ENCODE peak calls at places on chromosomes 11 and 22, in four cellular contexts. One of them, this sample, is unnamed.

GRCh38 chr11:69241844-69242582 is 51.9 kb upstream of the MYEOV start:
- DNase-seq in HCT116: no peak
- DNase-seq in K562: no peak
- DNase-seq in HepG2: no peak
- DNase-seq in this sample: no peak

GRCh38 chr22:27170491-27170890 is 513.1 kb downstream of the MIAT start:
- DNase-seq in HCT116: peak
- DNase-seq in K562: no peak
- DNase-seq in HepG2: no peak
- DNase-seq in this sample: no peak

GRCh38 chr11:119347940-119348339 is 1.4 kb upstream of the MFRP start:
- DNase-seq in HCT116: no peak
- DNase-seq in K562: no peak
- DNase-seq in HepG2: no peak
- DNase-seq in this sample: no peak

GRCh38 chr11:43555811-43556210 is 124.7 kb upstream of the HSD17B12 start:
- DNase-seq in HCT116: no peak
- DNase-seq in K562: no peak
- DNase-seq in HepG2: no peak
- DNase-seq in this sample: no peak

GRCh38 chr11:62804310-62805043 is 763 bp downstream of the NXF1 start:
- DNase-seq in HCT116: no peak
- DNase-seq in K562: no peak
- DNase-seq in HepG2: no peak
- DNase-seq in this sample: no peak

GRCh38 chr11:117877120-117877784 is 794 bp upstream of the FXYD6 start:
- DNase-seq in HCT116: no peak
- DNase-seq in K562: no peak
- DNase-seq in HepG2: no peak
- DNase-seq in this sample: no peak

GRCh38 chr11:130121430-130121978 is 38.1 kb upstream of the ST14 start:
- DNase-seq in HCT116: peak
- DNase-seq in K562: no peak
- DNase-seq in HepG2: no peak
- DNase-seq in this sample: no peak

GRCh38 chr11:122747358-122747757 is 90.9 kb upstream of the CRTAM start:
- DNase-seq in HCT116: no peak
- DNase-seq in K562: no peak
- DNase-seq in HepG2: no peak
- DNase-seq in this sample: no peak

GRCh38 chr11:61023086-61024035 is 51.9 kb downstream of the CD6 start:
- DNase-seq in HCT116: no peak
- DNase-seq in K562: no peak
- DNase-seq in HepG2: no peak
- DNase-seq in this sample: no peak

GRCh38 chr11:16897460-16898061 is 116.7 kb downstream of the PLEKHA7 start:
- DNase-seq in HCT116: no peak
- DNase-seq in K562: no peak
- DNase-seq in HepG2: no peak
- DNase-seq in this sample: no peak

GRCh38 chr22:42862045-42862734 is 5.1 kb upstream of the ARFGAP3 start:
- DNase-seq in HCT116: no peak
- DNase-seq in K562: no peak
- DNase-seq in HepG2: peak
- DNase-seq in this sample: no peak

GRCh38 chr11:469684-470667 is 19.9 kb downstream of the PTDSS2 start:
- DNase-seq in HCT116: no peak
- DNase-seq in K562: no peak
- DNase-seq in HepG2: peak
- DNase-seq in this sample: no peak

GRCh38 chr22:44383652-44384562 is 71.2 kb upstream of the SHISAL1 start:
- DNase-seq in HCT116: no peak
- DNase-seq in K562: no peak
- DNase-seq in HepG2: no peak
- DNase-seq in this sample: no peak

GRCh38 chr11:112159098-112159761 is 4.7 kb downstream of the IL18 start:
- DNase-seq in HCT116: no peak
- DNase-seq in K562: no peak
- DNase-seq in HepG2: no peak
- DNase-seq in this sample: no peak

GRCh38 chr22:35425971-35426800 is 26.2 kb downstream of the MCM5 start:
- DNase-seq in HCT116: no peak
- DNase-seq in K562: no peak
- DNase-seq in HepG2: no peak
- DNase-seq in this sample: no peak

GRCh38 chr11:721913-722811 is 16.1 kb downstream of the EPS8L2 start:
- DNase-seq in HCT116: no peak
- DNase-seq in K562: peak
- DNase-seq in HepG2: no peak
- DNase-seq in this sample: no peak

GRCh38 chr22:23856721-23857605 is 712 bp upstream of the SLC2A11 start:
- DNase-seq in HCT116: no peak
- DNase-seq in K562: no peak
- DNase-seq in HepG2: peak
- DNase-seq in this sample: no peak

GRCh38 chr11:96204721-96205459 is 138.1 kb downstream of the MAML2 start:
- DNase-seq in HCT116: no peak
- DNase-seq in K562: no peak
- DNase-seq in HepG2: no peak
- DNase-seq in this sample: no peak

DNA sequence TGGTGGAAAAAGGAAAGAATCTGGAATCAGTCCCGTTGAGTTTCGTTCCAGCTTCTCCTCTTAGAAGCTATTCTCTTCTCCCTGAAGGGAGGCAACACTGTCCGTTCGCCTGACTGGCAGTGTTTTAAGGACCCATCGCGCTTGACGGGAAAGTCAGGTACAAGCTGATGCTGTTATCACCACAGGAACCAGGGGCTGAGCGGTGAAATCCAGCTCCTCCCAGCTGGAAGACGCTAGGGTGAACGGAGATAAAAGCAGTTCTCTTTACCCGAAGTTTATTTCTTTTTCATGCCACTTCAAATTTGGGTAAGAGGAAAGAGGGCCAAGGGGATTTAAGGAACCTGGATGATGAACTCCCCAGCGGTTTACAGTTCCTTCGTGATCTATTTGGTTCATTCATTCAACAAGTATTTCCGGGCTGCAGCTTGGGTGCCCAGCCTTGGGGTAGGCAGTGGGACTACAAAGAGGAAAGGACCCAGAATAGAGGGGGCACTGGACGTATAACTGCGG is 551 bp upstream of the DEUP1 start:
- DNase-seq in HCT116: no peak
- DNase-seq in K562: peak
- DNase-seq in HepG2: no peak
- DNase-seq in this sample: no peak
- TF ChIP-seq TCF7L2 in HCT116: no peak
- TF ChIP-seq TCF7L2 in K562: no peak
- TF ChIP-seq TCF7L2 in HepG2: no peak
- TF ChIP-seq TCF7L2 in this sample: no peak

GRCh38 chr11:75261902-75262361 is 21.4 kb downstream of the TPBGL start:
- DNase-seq in HCT116: no peak
- DNase-seq in K562: no peak
- DNase-seq in HepG2: no peak
- DNase-seq in this sample: no peak

GRCh38 chr11:75263944-75264349 is 23.4 kb downstream of the TPBGL start:
- DNase-seq in HCT116: no peak
- DNase-seq in K562: no peak
- DNase-seq in HepG2: no peak
- DNase-seq in this sample: no peak

GRCh38 chr11:75264356-75264755 is 23.8 kb downstream of the TPBGL start:
- DNase-seq in HCT116: no peak
- DNase-seq in K562: no peak
- DNase-seq in HepG2: no peak
- DNase-seq in this sample: no peak

GRCh38 chr11:75262436-75262835 is 21.9 kb downstream of the TPBGL start:
- DNase-seq in HCT116: no peak
- DNase-seq in K562: no peak
- DNase-seq in HepG2: no peak
- DNase-seq in this sample: no peak

DNA sequence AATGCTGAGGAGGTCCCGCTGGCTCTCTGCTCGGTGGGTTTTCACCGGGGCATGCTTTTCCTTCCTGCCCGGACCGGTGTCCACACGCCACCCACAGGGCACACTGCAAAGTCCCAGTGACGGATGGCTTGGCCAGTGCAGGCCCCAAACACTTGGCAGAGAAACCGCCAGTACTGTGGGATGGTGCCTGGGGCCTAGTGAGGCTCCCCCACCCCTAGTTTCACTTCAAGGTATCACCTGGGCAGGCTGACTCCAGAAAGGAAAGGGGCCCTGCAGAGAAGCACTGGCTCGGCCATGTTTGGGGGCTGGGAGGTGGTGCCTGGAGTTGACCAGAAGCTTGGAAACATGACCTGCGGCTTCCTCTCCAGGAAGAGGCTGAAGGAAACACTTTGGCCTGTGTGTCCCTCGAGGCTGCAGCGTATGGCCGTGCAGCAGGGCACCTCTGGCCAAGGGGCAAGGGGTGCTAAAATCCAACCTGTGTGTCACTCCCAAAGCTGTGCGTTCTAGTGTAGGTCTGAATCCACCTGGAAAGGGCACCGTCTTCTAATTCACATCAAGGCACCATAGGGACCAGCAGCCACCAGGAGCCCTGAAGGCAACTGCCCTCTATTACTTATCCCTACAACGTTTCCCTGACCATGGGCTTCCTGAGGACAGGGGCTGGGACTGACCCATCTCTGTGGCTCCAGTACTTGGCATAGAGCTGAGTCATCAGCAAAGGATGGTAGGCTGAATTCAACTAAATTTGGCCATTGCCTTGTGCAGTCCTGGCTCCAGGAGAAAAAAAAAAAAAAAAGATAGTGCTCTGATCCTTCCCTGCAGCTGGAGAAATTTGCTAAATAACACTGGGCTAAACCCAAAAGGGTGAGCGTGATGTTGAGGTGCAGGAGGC is 22.6 kb downstream of the TPBGL start:
- DNase-seq in HCT116: no peak
- DNase-seq in K562: no peak
- DNase-seq in HepG2: no peak
- DNase-seq in this sample: no peak
- TF ChIP-seq POLR2AphosphoS5 in HCT116: no peak
- TF ChIP-seq POLR2AphosphoS5 in K562: no peak
- TF ChIP-seq POLR2AphosphoS5 in HepG2: peak
- TF ChIP-seq POLR2AphosphoS5 in this sample: no peak

GRCh38 chr11:1939006-1939626 is 8.0 kb upstream of the MRPL23 start:
- DNase-seq in HCT116: no peak
- DNase-seq in K562: peak
- DNase-seq in HepG2: no peak
- DNase-seq in this sample: no peak

GRCh38 chr11:1936072-1936780 is 10.9 kb upstream of the MRPL23 start:
- DNase-seq in HCT116: no peak
- DNase-seq in K562: no peak
- DNase-seq in HepG2: no peak
- DNase-seq in this sample: no peak

GRCh38 chr11:1936781-1937615 is 10.1 kb upstream of the MRPL23 start:
- DNase-seq in HCT116: no peak
- DNase-seq in K562: no peak
- DNase-seq in HepG2: no peak
- DNase-seq in this sample: no peak

GRCh38 chr11:1938343-1939005 is 8.7 kb upstream of the MRPL23 start:
- DNase-seq in HCT116: no peak
- DNase-seq in K562: no peak
- DNase-seq in HepG2: no peak
- DNase-seq in this sample: no peak

DNA sequence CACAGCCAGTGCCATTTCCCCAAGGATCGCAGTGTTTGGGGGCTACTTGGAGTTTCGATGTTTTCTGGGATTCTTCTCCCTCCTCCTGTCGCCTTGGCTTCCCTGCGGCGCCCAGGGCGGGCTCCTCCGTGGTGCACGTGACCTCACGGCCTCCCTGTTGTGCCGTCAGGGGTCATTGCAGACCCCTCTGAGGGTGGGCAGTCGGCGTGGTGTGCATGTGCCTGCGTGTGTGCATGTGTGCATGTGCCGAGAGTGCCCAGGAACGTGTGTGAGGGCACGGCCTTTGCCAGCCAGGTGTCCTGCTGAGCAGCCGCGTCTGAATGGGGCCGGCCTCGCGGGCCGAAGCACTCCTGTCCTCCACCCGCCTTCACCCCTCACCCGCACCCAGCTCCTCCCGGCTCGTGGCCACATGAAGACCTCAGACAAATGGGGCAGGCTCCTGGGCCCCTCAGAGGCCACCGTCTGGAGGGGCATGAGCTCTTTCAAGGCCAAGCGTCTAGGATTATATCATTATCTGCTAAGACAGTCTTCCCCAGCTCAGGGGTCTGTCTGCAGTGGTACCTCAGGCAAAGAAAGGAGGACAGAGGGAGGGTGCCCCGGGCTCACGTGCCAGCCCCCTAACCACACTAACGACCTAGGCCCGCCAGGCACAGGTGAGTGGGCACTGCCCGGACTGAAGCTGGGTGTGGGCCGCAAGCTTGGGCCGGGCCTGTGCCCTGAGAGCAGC is 9.4 kb upstream of the MRPL23 start:
- DNase-seq in HCT116: no peak
- DNase-seq in K562: no peak
- DNase-seq in HepG2: no peak
- DNase-seq in this sample: no peak
- TF ChIP-seq TCF7L2 in HCT116: no peak
- TF ChIP-seq TCF7L2 in K562: no peak
- TF ChIP-seq TCF7L2 in HepG2: no peak
- TF ChIP-seq TCF7L2 in this sample: no peak

DNA sequence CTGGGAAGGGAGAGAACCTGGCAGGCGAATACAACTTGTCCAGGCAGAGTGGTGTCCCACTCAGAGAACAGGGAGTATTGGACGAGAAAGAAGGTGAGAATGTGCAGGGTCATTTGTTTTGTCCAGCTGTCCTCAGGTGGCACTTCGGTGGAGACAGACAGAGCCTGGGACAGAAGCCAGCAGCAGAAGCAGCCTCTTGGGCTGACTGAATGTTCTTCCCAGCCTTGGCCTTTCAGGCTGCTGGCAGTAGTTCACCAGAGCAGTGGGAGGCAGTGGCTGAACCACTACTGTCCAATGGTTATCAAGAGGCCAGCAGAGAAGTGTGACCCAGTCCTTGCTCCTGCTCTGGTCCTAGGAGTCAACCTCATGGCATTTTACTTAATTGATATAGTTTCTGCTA is 331.1 kb upstream of the NARS2 start:
- DNase-seq in HCT116: no peak
- DNase-seq in K562: no peak
- DNase-seq in HepG2: no peak
- DNase-seq in this sample: no peak
- TF ChIP-seq POLR2AphosphoS5 in HCT116: no peak
- TF ChIP-seq POLR2AphosphoS5 in K562: no peak
- TF ChIP-seq POLR2AphosphoS5 in HepG2: no peak
- TF ChIP-seq POLR2AphosphoS5 in this sample: no peak